ENCODE peak calls at places on chromosomes 12 and 14, in four cellular contexts. One of them, this sample, is unnamed.

GRCh38 chr12:43789941-43790340 is 16.2 kb downstream of the TWF1 start:
- DNase-seq in hypothalamus: no peak
- DNase-seq in foreskin melanocyte: no peak
- DNase-seq in EL: peak
- DNase-seq in this sample: no peak

GRCh38 chr12:20463920-20464524 is 95.7 kb downstream of the PDE3A start:
- DNase-seq in foreskin melanocyte: no peak
- DNase-seq in EL: no peak
- DNase-seq in hypothalamus: no peak
- DNase-seq in this sample: no peak

GRCh38 chr12:31517994-31518393 is 72.9 kb downstream of the DENND5B start:
- DNase-seq in hypothalamus: no peak
- DNase-seq in foreskin melanocyte: no peak
- DNase-seq in EL: peak
- DNase-seq in this sample: no peak

GRCh38 chr14:78618379-78618778 is 448.2 kb downstream of the NRXN3 start:
- DNase-seq in EL: no peak
- DNase-seq in hypothalamus: no peak
- DNase-seq in foreskin melanocyte: no peak
- DNase-seq in this sample: no peak

GRCh38 chr14:36194645-36195044 is 18.1 kb upstream of the PTCSC3 start:
- DNase-seq in EL: no peak
- DNase-seq in foreskin melanocyte: no peak
- DNase-seq in hypothalamus: no peak
- DNase-seq in this sample: no peak

GRCh38 chr12:132700212-132700913 is 10.3 kb upstream of the PGAM5 start:
- DNase-seq in EL: peak
- DNase-seq in hypothalamus: no peak
- DNase-seq in foreskin melanocyte: peak
- DNase-seq in this sample: no peak

GRCh38 chr12:388547-389137 is 478 bp downstream of the KDM5A start:
- DNase-seq in foreskin melanocyte: peak
- DNase-seq in EL: peak
- DNase-seq in hypothalamus: no peak
- DNase-seq in this sample: no peak

GRCh38 chr14:91875515-91876286 is 8.4 kb upstream of the TC2N start:
- DNase-seq in foreskin melanocyte: no peak
- DNase-seq in hypothalamus: no peak
- DNase-seq in EL: no peak
- DNase-seq in this sample: no peak

GRCh38 chr12:108150436-108150835 is 21.3 kb downstream of the WSCD2 start:
- DNase-seq in EL: no peak
- DNase-seq in foreskin melanocyte: no peak
- DNase-seq in hypothalamus: no peak
- DNase-seq in this sample: no peak

GRCh38 chr14:74413622-74414021 is 12.4 kb downstream of the SYNDIG1L start:
- DNase-seq in EL: no peak
- DNase-seq in hypothalamus: no peak
- DNase-seq in foreskin melanocyte: no peak
- DNase-seq in this sample: no peak

GRCh38 chr12:79939728-79940306 is 4.9 kb upstream of the PPP1R12A start:
- DNase-seq in hypothalamus: no peak
- DNase-seq in EL: no peak
- DNase-seq in foreskin melanocyte: no peak
- DNase-seq in this sample: no peak

GRCh38 chr12:60398547-60398946 is 802.7 kb downstream of the SLC16A7 start:
- DNase-seq in EL: peak
- DNase-seq in hypothalamus: no peak
- DNase-seq in foreskin melanocyte: no peak
- DNase-seq in this sample: no peak

GRCh38 chr12:105025890-105026289 is 39.8 kb downstream of the NOPCHAP1 start:
- DNase-seq in EL: no peak
- DNase-seq in hypothalamus: no peak
- DNase-seq in foreskin melanocyte: no peak
- DNase-seq in this sample: peak

GRCh38 chr12:120678572-120678971 is 8.4 kb upstream of the MLEC start:
- DNase-seq in EL: peak
- DNase-seq in hypothalamus: no peak
- DNase-seq in foreskin melanocyte: no peak
- DNase-seq in this sample: no peak

GRCh38 chr12:131698286-131698685 is 12.6 kb upstream of the SFSWAP start:
- DNase-seq in hypothalamus: no peak
- DNase-seq in foreskin melanocyte: no peak
- DNase-seq in EL: no peak
- DNase-seq in this sample: no peak

GRCh38 chr12:27095346-27095745 is 13.0 kb upstream of the C12orf71 start:
- DNase-seq in foreskin melanocyte: no peak
- DNase-seq in EL: no peak
- DNase-seq in hypothalamus: no peak
- DNase-seq in this sample: no peak

GRCh38 chr12:94553130-94553519 is 93.5 kb upstream of the CEP83 start:
- DNase-seq in hypothalamus: no peak
- DNase-seq in EL: peak
- DNase-seq in foreskin melanocyte: peak
- DNase-seq in this sample: no peak

GRCh38 chr12:27551172-27551840 is 27.3 kb downstream of the PPFIBP1 start:
- DNase-seq in foreskin melanocyte: no peak
- DNase-seq in EL: no peak
- DNase-seq in hypothalamus: no peak
- DNase-seq in this sample: no peak

GRCh38 chr14:55847766-55848165 is 267.8 kb downstream of the KTN1 start:
- DNase-seq in hypothalamus: no peak
- DNase-seq in EL: peak
- DNase-seq in foreskin melanocyte: peak
- DNase-seq in this sample: no peak

GRCh38 chr12:62434504-62435336 is 31.9 kb upstream of the MON2 start:
- DNase-seq in foreskin melanocyte: no peak
- DNase-seq in hypothalamus: no peak
- DNase-seq in EL: peak
- DNase-seq in this sample: no peak

This sample was measured in uterus.